ENCODE peak calls at places on chromosomes 7 and 10, in eight cellular contexts. Y, T, Q, B, Z, M, V and D are unnamed samples. For H3K9me3, the result is how much of the 10 kb centered on the place peaks cover.

GRCh38 chr7:32217841-32218467 is 147.7 kb upstream of the PDE1C start:
- DNase-seq in Y (no peak), T (peak), Q (no peak), B (no peak), Z (no peak), M (no peak), V (no peak), D (no peak)

GRCh38 chr10:91156196-91156595 is 64.3 kb upstream of the PCGF5 start:
- DNase-seq in Y (no peak), T (no peak), Q (no peak), B (no peak), Z (no peak), M (no peak), V (no peak), D (no peak)

GRCh38 chr7:114631249-114631822 is 216.7 kb downstream of the FOXP2 start:
- DNase-seq in Y (no peak), T (no peak), Q (no peak), B (no peak), Z (no peak), M (no peak), V (no peak), D (no peak)

GRCh38 chr7:108455524-108455832 is 758 bp downstream of the NRCAM start:
- DNase-seq in Y (no peak), T (no peak), Q (no peak), B (no peak), Z (no peak), M (no peak), V (peak), D (no peak)

GRCh38 chr7:120933475-120933874 is 17.1 kb upstream of the ING3 start:
- DNase-seq in Y (no peak), T (no peak), Q (no peak), B (no peak), Z (no peak), M (no peak), V (no peak), D (no peak)

GRCh38 chr7:31707089-31707488 is 20.1 kb downstream of the PPP1R17 start:
- DNase-seq in Y (no peak), T (no peak), Q (no peak), B (no peak), Z (no peak), M (no peak), V (no peak), D (no peak)

GRCh38 chr7:7816816-7817536 is 98.6 kb upstream of the RPA3 start:
- DNase-seq in Y (no peak), T (no peak), Q (no peak), B (no peak), Z (no peak), M (no peak), V (no peak), D (peak)

GRCh38 chr7:47804767-47805545 is 143.3 kb downstream of the PKD1L1 start:
- DNase-seq in Y (no peak), T (no peak), Q (no peak), B (no peak), Z (no peak), M (no peak), V (no peak), D (no peak)

GRCh38 chr10:4825868-4826787 is at the start of gene AKR1E2:
- DNase-seq in Y (peak), T (peak), Q (peak), B (peak), Z (peak), M (no peak), V (no peak), D (no peak)

GRCh38 chr10:42988517-42989395 is 88.1 kb upstream of the RET start:
- DNase-seq in Y (no peak), T (no peak), Q (peak), B (peak), Z (no peak), M (no peak), V (no peak), D (no peak)

GRCh38 chr10:38102889-38103288 is 8.8 kb downstream of the ZNF37A start:
- DNase-seq in Y (no peak), T (no peak), Q (no peak), B (no peak), Z (no peak), M (no peak), V (no peak), D (no peak)
- H3K9me3 ChIP-seq in Y (under half), T (under half), Q (half or more), B (under half), Z (half or more), M (half or more), V (under half), D (under half)

DNA sequence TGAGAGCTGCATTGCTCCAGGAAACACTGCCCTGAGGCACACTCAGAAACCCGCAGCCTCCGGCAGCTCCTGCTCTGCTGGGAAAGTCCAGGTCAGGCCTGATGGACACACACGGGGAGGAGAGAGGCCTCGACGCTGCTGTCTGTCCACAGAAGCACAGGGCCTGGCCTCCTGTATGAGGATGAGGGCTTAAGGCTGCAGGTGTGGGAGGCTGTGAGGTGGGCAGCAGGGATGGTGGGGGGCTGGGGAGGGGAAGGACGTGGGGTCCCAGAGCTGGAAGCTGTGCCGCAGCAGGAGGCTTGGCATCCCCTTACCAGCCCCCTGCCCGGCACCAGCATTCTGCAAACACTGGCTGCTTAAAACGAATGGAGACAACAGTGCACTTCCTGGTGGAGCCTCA is 186.2 kb downstream of the DNAJB6 start:
- DNase-seq in Y (no peak), T (no peak), Q (no peak), B (no peak), Z (no peak), M (no peak), V (no peak), D (no peak)
- H3K9me3 ChIP-seq in Y (under half), T (under half), Q (under half), B (under half), Z (under half), M (under half), V (under half), D (under half)

GRCh38 chr7:136189506-136189998 is 212.4 kb upstream of the MTPN start:
- DNase-seq in Y (no peak), T (no peak), Q (no peak), B (no peak), Z (no peak), M (no peak), V (no peak), D (no peak)
- H3K9me3 ChIP-seq in Y (under half), T (under half), Q (under half), B (under half), Z (under half), M (under half), V (under half), D (under half)

GRCh38 chr10:130806426-130806825 is 505.1 kb downstream of the TCERG1L start:
- DNase-seq in Y (no peak), T (no peak), Q (no peak), B (no peak), Z (no peak), M (no peak), V (no peak), D (no peak)

GRCh38 chr10:130808243-130808642 is 503.3 kb downstream of the TCERG1L start:
- DNase-seq in Y (no peak), T (no peak), Q (no peak), B (no peak), Z (no peak), M (no peak), V (no peak), D (no peak)

GRCh38 chr10:130807721-130808120 is 503.8 kb downstream of the TCERG1L start:
- DNase-seq in Y (no peak), T (no peak), Q (no peak), B (no peak), Z (no peak), M (no peak), V (peak), D (no peak)

GRCh38 chr10:130805635-130806030 is 505.9 kb downstream of the TCERG1L start:
- DNase-seq in Y (no peak), T (no peak), Q (no peak), B (no peak), Z (no peak), M (no peak), V (no peak), D (no peak)

GRCh38 chr10:130807096-130807495 is 504.4 kb downstream of the TCERG1L start:
- DNase-seq in Y (no peak), T (no peak), Q (no peak), B (no peak), Z (no peak), M (no peak), V (no peak), D (no peak)
- H3K9me3 ChIP-seq in Y (under half), T (under half), Q (under half), B (under half), Z (under half), M (under half), V (under half), D (under half)

DNA sequence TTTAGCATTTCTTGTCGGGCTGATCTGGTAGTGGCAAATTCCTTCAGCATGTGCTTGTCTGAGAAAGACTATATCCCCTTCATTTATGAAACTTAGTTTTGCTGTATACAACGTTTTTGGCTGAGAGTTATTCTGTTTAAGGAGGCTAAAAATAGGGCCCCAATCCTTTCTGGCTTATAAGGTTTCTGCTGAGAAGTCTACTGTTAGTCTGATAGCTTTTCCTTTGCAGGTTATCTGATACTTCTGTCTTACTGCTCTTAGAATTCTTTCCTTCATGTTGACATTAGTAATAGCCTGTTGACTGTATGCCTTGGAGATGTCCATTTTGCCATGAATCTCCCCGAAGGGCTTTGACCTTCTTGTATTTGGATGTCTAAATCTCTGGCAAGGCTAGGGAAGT is 9.9 kb downstream of the CASP7 start:
- DNase-seq in Y (no peak), T (no peak), Q (no peak), B (no peak), Z (no peak), M (no peak), V (no peak), D (no peak)
- H3K9me3 ChIP-seq in Y (under half), T (under half), Q (half or more), B (under half), Z (half or more), M (under half), V (under half), D (under half)

GRCh38 chr7:153430931-153431330 is 621.3 kb upstream of the DPP6 start:
- DNase-seq in Y (no peak), T (no peak), Q (no peak), B (no peak), Z (no peak), M (no peak), V (no peak), D (no peak)
- H3K9me3 ChIP-seq in Y (under half), T (under half), Q (under half), B (under half), Z (under half), M (under half), V (under half), D (under half)

GRCh38 chr10:131822694-131823245 is 78.0 kb upstream of the PPP2R2D start:
- DNase-seq in Y (no peak), T (no peak), Q (no peak), B (no peak), Z (no peak), M (no peak), V (no peak), D (no peak)

GRCh38 chr10:131825960-131826650 is 74.7 kb upstream of the PPP2R2D start:
- DNase-seq in Y (no peak), T (no peak), Q (no peak), B (no peak), Z (no peak), M (no peak), V (no peak), D (no peak)

GRCh38 chr10:131824371-131825149 is 76.2 kb upstream of the PPP2R2D start:
- DNase-seq in Y (no peak), T (no peak), Q (no peak), B (no peak), Z (no peak), M (no peak), V (no peak), D (no peak)

GRCh38 chr10:131822013-131822693 is 78.7 kb upstream of the PPP2R2D start:
- DNase-seq in Y (no peak), T (no peak), Q (no peak), B (no peak), Z (no peak), M (no peak), V (no peak), D (no peak)

DNA sequence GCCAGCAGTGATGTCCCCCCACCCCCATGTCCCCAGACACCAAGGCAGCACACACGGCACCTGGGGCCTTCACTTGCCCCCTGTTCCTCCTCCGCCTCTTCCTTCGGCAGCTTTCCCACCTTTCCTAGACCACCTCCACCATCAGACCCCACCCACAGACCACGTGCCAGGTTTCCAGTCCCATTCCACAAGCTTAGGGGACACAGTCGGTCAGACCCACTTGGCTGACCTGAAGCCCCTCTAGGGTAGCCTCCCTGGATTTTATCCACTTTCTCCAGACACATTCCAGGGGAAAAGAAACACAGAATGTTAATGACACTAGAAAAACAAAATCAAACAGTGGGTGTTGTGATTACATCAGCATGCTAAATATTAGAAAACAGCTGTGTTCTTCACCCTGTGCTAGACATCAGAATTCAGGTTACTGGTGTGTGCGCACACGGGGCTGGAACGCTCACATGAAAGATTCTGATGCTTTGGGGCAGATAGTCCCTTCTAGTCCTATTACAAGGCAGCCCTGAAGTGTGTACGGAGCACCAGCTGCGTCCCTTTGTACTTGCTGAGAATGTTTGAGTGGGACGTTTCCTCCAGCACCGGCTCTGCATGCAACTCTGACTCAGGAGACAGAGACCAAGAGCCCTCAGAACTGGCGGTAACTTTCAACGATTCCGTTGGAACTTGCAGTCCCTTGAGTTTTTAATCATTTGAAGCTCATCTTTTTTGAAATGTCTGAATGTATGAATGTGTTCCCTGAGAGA is 75.5 kb upstream of the PPP2R2D start:
- DNase-seq in Y (no peak), T (no peak), Q (no peak), B (no peak), Z (no peak), M (no peak), V (no peak), D (no peak)
- H3K9me3 ChIP-seq in Y (under half), T (under half), Q (under half), B (under half), Z (under half), M (under half), V (under half), D (under half)

GRCh38 chr10:24930427-24930826 is 22.0 kb downstream of the PRTFDC1 start:
- DNase-seq in Y (no peak), T (no peak), Q (no peak), B (no peak), Z (no peak), M (no peak), V (no peak), D (no peak)

GRCh38 chr10:24928163-24928562 is 24.2 kb downstream of the PRTFDC1 start:
- DNase-seq in Y (no peak), T (no peak), Q (no peak), B (no peak), Z (no peak), M (no peak), V (no peak), D (no peak)

GRCh38 chr10:24929056-24929544 is 23.3 kb downstream of the PRTFDC1 start:
- DNase-seq in Y (no peak), T (no peak), Q (no peak), B (no peak), Z (no peak), M (peak), V (no peak), D (no peak)

GRCh38 chr10:24929904-24930303 is 22.5 kb downstream of the PRTFDC1 start:
- DNase-seq in Y (no peak), T (no peak), Q (no peak), B (no peak), Z (no peak), M (no peak), V (no peak), D (no peak)

DNA sequence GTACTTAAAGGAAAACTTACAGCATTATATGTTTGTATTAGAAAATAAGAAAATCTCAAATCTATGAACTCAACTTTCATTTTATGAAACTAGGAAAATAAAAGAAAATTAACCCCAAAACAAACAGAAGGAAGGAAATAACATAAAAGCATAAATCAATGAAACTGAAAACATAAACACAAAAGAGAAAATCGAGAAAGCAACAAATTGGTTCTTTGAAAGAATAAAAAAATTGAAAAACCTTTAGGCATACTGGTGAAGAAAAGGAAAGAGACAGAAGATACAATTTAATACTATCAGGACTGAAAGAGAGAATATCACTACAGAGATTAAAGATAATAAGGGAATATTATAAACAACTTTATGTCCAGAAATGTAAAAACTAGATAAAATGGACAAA is 21.2 kb downstream of the PRTFDC1 start:
- DNase-seq in Y (no peak), T (no peak), Q (no peak), B (no peak), Z (no peak), M (no peak), V (no peak), D (no peak)
- H3K9me3 ChIP-seq in Y (under half), T (under half), Q (under half), B (under half), Z (under half), M (under half), V (under half), D (under half)